ENCODE peak calls at places on chromosome X, in five cellular contexts. J is activated gamma-delta T cell treated with Interleukin-2 at 50 U/mL for 16 hours; Q is effector memory CD4-positive, alpha-beta T cell; O is CD8-positive, alpha-beta T cell; C is epithelial cell of proximal tubule. Y is an unnamed sample.

GRCh38 chrX:31499120-31499519 is 427.3 kb upstream of the FTHL17 start:
- DNase-seq in C (no peak), O (no peak), Q (no peak), J (no peak), Y (no peak)

GRCh38 chrX:19372170-19373033 is 28.7 kb downstream of the PDHA1 start:
- DNase-seq in C (no peak), O (peak; percentile 77), J (peak; percentile 57), Q (peak; percentile 8), Y (peak; percentile 65)

GRCh38 chrX:154980330-154981115 is 42.0 kb downstream of the F8 start:
- DNase-seq in C (no peak), O (peak; percentile 85), J (peak; percentile 72), Q (peak; percentile 49), Y (peak; percentile 31)

GRCh38 chrX:48498374-48498809 is 10.4 kb upstream of the PORCN start:
- DNase-seq in O (no peak), J (no peak), Q (no peak), C (peak; percentile 63), Y (no peak)

GRCh38 chrX:119753639-119754257 is 4.6 kb upstream of the SOWAHD start:
- DNase-seq in C (no peak), O (peak; percentile 52), Q (peak; percentile 4), J (peak; percentile 50), Y (no peak)

GRCh38 chrX:139766545-139766983 is 58.6 kb upstream of the MCF2 start:
- DNase-seq in O (no peak), Q (no peak), J (peak; percentile 16), C (no peak), Y (no peak)

GRCh38 chrX:27918799-27919198 is 62.5 kb downstream of the DCAF8L1 start:
- DNase-seq in J (no peak), C (no peak), O (no peak), Q (no peak), Y (no peak)

GRCh38 chrX:42824541-42824940 is 46.6 kb upstream of the PPP1R2C start:
- DNase-seq in O (no peak), C (no peak), Q (no peak), J (no peak), Y (no peak)